ENCODE peak calls at places on chromosomes 2 and 18, in seven cellular contexts. L, V, J, F, I, R and C are unnamed samples.

GRCh38 chr2:72917138-72917874 is at the start of gene EMX1:
- DNase-seq in L (no peak), V (peak), J (peak), F (no peak), I (peak), R (peak), C (peak)

GRCh38 chr2:30271300-30271699 is 40.0 kb downstream of the LBH start:
- DNase-seq in L (no peak), V (no peak), J (no peak), F (no peak), I (no peak), R (no peak), C (no peak)

GRCh38 chr18:25517881-25518715 is 166.1 kb upstream of the ZNF521 start:
- DNase-seq in L (no peak), V (no peak), J (no peak), F (no peak), I (no peak), R (no peak), C (no peak)

GRCh38 chr2:19046986-19047780 is 311.2 kb downstream of the OSR1 start:
- DNase-seq in L (no peak), V (no peak), J (no peak), F (no peak), I (no peak), R (no peak), C (no peak)

GRCh38 chr2:241271641-241272297 is 43.7 kb downstream of the HDLBP start:
- DNase-seq in L (peak), V (peak), J (peak), F (peak), I (no peak), R (peak), C (peak)

GRCh38 chr2:15594291-15595256 is 2.9 kb downstream of the DDX1 start:
- DNase-seq in L (no peak), V (no peak), J (no peak), F (no peak), I (no peak), R (no peak), C (no peak)

GRCh38 chr18:13378150-13378549 is 159.6 kb downstream of the LDLRAD4 start:
- DNase-seq in L (no peak), V (no peak), J (no peak), F (no peak), I (no peak), R (no peak), C (no peak)

GRCh38 chr2:240127911-240128607 is 8.0 kb downstream of the COPS9 start:
- DNase-seq in L (no peak), V (no peak), J (no peak), F (no peak), I (no peak), R (no peak), C (no peak)

GRCh38 chr2:161952722-161953322 is 121.2 kb downstream of the DPP4 start:
- DNase-seq in L (no peak), V (no peak), J (no peak), F (no peak), I (no peak), R (no peak), C (no peak)

GRCh38 chr2:237322564-237322963 is 91.4 kb downstream of the COL6A3 start:
- DNase-seq in L (no peak), V (no peak), J (no peak), F (no peak), I (no peak), R (peak), C (no peak)

GRCh38 chr2:60746318-60746717 is 9.8 kb upstream of the PAPOLG start:
- DNase-seq in L (peak), V (no peak), J (no peak), F (no peak), I (peak), R (no peak), C (no peak)